ENCODE peak calls at places on chromosomes 2 and 18, in six cellular contexts. G is body of pancreas, H is transverse colon, Q is Panc1, W is colonic mucosa, K is fibroblast of pulmonary artery. O is an unnamed sample.

GRCh38 chr18:56807883-56808282 is 156.7 kb downstream of the WDR7 start:
- DNase-seq in W (no peak), G (no peak), K (no peak), Q (no peak), H (no peak), O (no peak)

GRCh38 chr2:193463016-193463415 is 1268.3 kb upstream of the TMEFF2 start:
- DNase-seq in W (no peak), Q (no peak), G (no peak), H (no peak), K (no peak), O (no peak)

GRCh38 chr2:230018153-230018552 is 50.6 kb downstream of the SLC16A14 start:
- DNase-seq in G (no peak), H (no peak), W (no peak), K (peak), Q (peak), O (no peak)

GRCh38 chr2:149329470-149330126 is 789 bp upstream of the LYPD6 start:
- DNase-seq in Q (no peak), K (peak), G (peak), W (peak), H (peak), O (peak)

GRCh38 chr2:126752876-126753275 is 96.9 kb downstream of the GYPC start:
- DNase-seq in G (no peak), W (peak), K (no peak), H (no peak), Q (no peak), O (no peak)

GRCh38 chr2:194822097-194822496 is 834.9 kb upstream of the SLC39A10 start:
- DNase-seq in H (no peak), W (no peak), K (no peak), G (no peak), Q (no peak), O (no peak)

GRCh38 chr18:13530879-13531387 is 195.4 kb downstream of the FAM210A start:
- DNase-seq in Q (peak), G (peak), W (peak), H (peak), K (peak), O (peak)

GRCh38 chr18:51275712-51276473 is 78.4 kb upstream of the MEX3C start:
- DNase-seq in Q (no peak), H (peak), G (no peak), W (no peak), K (peak), O (no peak)

GRCh38 chr2:162063899-162064298 is 10.1 kb downstream of the DPP4 start:
- DNase-seq in W (no peak), Q (no peak), H (no peak), G (no peak), K (no peak), O (no peak)

GRCh38 chr2:216465580-216466197 is 33.0 kb upstream of the RPL37A start:
- DNase-seq in G (no peak), Q (no peak), W (no peak), K (no peak), H (no peak), O (no peak)

GRCh38 chr2:232400244-232401015 is 6.2 kb upstream of the ALPG start:
- DNase-seq in Q (no peak), W (no peak), G (no peak), K (no peak), H (no peak), O (no peak)

GRCh38 chr2:60416221-60417008 is 137.0 kb downstream of the BCL11A start:
- DNase-seq in H (peak), Q (no peak), G (peak), K (peak), W (peak), O (no peak)

GRCh38 chr18:32438173-32438572 is 32.5 kb downstream of the GAREM1 start:
- DNase-seq in K (no peak), H (no peak), Q (no peak), W (no peak), G (no peak), O (no peak)

GRCh38 chr2:153811516-153811915 is 60.2 kb upstream of the GALNT13 start:
- DNase-seq in W (no peak), G (no peak), H (no peak), Q (no peak), K (no peak), O (no peak)

GRCh38 chr2:201233192-201234166 is 26.9 kb upstream of the CASP8 start:
- DNase-seq in K (peak), G (peak), Q (peak), H (peak), W (peak), O (no peak)

GRCh38 chr2:37877457-37878315 is 47.4 kb upstream of the RMDN2 start:
- DNase-seq in H (no peak), W (peak), K (peak), G (no peak), Q (peak), O (no peak)

GRCh38 chr18:35117372-35117771 is 76.2 kb downstream of the MAPRE2 start:
- DNase-seq in Q (no peak), G (no peak), W (no peak), K (no peak), H (no peak), O (no peak)

GRCh38 chr2:178306351-178307073 is 112.2 kb downstream of the OSBPL6 start:
- DNase-seq in K (peak), W (peak), Q (peak), G (peak), H (peak), O (no peak)

GRCh38 chr2:20675701-20676352 is 8.9 kb downstream of the GDF7 start:
- DNase-seq in K (no peak), Q (no peak), W (peak), G (no peak), H (peak), O (peak)

GRCh38 chr2:170266358-170266757 is 88.4 kb downstream of the MYO3B start:
- DNase-seq in K (no peak), Q (no peak), H (no peak), G (no peak), W (no peak), O (no peak)

GRCh38 chr2:232979871-232980461 is 33.1 kb downstream of the NGEF start:
- DNase-seq in W (peak), G (no peak), K (peak), Q (peak), H (peak), O (peak)

GRCh38 chr2:10301946-10302478 is 692 bp upstream of the HPCAL1 start:
- DNase-seq in G (no peak), W (peak), H (peak), Q (no peak), K (no peak), O (no peak)

GRCh38 chr2:148487439-148487838 is 157.1 kb upstream of the EPC2 start:
- DNase-seq in H (no peak), Q (no peak), K (no peak), G (no peak), W (no peak), O (no peak)

GRCh38 chr2:126038901-126039300 is 617.1 kb upstream of the GYPC start:
- DNase-seq in K (no peak), Q (no peak), G (no peak), W (no peak), H (no peak), O (no peak)

GRCh38 chr2:9057939-9058761 is 54.7 kb upstream of the MBOAT2 start:
- DNase-seq in G (no peak), K (peak), H (no peak), W (no peak), Q (no peak), O (no peak)

GRCh38 chr2:231605607-231606091 is 13.0 kb downstream of the TEX44 start:
- DNase-seq in K (no peak), G (peak), H (peak), W (peak), Q (no peak), O (no peak)

GRCh38 chr2:43897492-43897891 is 58.7 kb downstream of the ABCG8 start:
- DNase-seq in Q (no peak), K (no peak), H (no peak), W (no peak), G (no peak), O (no peak)

GRCh38 chr2:118052474-118052873 is 35.8 kb upstream of the INSIG2 start:
- DNase-seq in H (no peak), W (no peak), K (no peak), G (no peak), Q (no peak), O (no peak)

DNA sequence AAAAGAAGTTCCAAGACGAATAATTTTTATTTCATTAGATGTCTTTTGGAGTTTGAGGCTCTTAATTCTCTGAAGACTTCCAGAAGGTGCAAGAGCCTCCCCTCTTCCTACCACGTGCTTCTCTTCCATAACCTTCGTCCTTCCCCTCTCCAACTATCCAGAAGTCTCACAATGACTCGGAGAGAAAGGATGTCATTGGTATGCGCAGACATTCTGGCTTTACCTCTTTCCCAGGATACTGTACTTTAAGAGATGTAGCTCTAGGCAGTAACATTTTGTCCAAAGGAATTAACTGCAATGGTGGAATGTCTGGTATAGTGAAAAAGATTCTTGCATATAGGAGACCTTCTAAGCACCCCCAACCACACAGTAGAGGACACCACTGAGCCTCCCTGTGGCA is 249.0 kb upstream of the OSR1 start:
- DNase-seq in Q (no peak), H (no peak), G (no peak), K (peak), W (no peak), O (no peak)
- H3K4me3 ChIP-seq in Q (no peak), H (no peak), G (no peak), K (no peak), W (no peak), O (no peak)

DNA sequence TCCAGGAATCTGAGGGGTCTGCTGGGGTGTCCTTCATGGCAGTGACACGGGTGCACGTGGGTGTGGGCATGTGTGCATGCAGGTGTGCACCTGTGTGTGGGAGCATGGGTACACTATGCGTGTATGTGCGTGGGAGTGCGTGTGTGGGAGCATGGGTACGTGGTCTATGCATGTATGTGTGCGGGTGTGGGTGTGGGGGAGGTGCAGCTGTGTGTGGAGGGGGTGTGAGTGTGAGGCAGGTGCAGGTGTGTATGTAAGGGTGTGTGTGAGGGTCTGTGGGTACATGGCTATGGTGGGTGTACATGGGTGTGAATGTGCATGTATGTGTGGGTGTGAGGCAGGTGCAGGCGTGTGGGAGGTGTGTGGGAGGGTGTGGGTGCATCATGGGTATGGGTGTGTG is 36.3 kb downstream of the EIPR1 start:
- DNase-seq in Q (no peak), G (no peak), K (no peak), W (no peak), H (no peak), O (no peak)
- TF ChIP-seq CTCF in Q (no peak), G (no peak), K (no peak), W (no peak), H (no peak), O (no peak)

GRCh38 chr2:84647267-84647666 is 131.0 kb downstream of the DNAH6 start:
- DNase-seq in K (no peak), W (no peak), G (no peak), Q (no peak), H (no peak), O (no peak)
- H3K4me3 ChIP-seq in K (no peak), W (no peak), G (no peak), Q (no peak), H (no peak), O (no peak)

GRCh38 chr2:64793701-64794100 is 140.0 kb upstream of the SERTAD2 start:
- DNase-seq in H (no peak), Q (no peak), G (no peak), W (no peak), K (no peak), O (peak)

GRCh38 chr2:64789466-64790320 is 136.0 kb upstream of the SERTAD2 start:
- DNase-seq in Q (no peak), W (no peak), K (no peak), G (no peak), H (no peak), O (no peak)

GRCh38 chr2:64794426-64794995 is 140.8 kb upstream of the SERTAD2 start:
- DNase-seq in G (no peak), W (no peak), K (no peak), H (no peak), Q (no peak), O (no peak)

GRCh38 chr2:64792995-64793639 is 139.4 kb upstream of the SERTAD2 start:
- DNase-seq in H (no peak), K (peak), Q (no peak), W (no peak), G (no peak), O (peak)

GRCh38 chr2:64792310-64792709 is 138.6 kb upstream of the SERTAD2 start:
- DNase-seq in K (no peak), W (no peak), Q (no peak), H (no peak), G (no peak), O (peak)
- TF ChIP-seq CTCF in K (no peak), W (no peak), Q (peak), H (no peak), G (no peak), O (peak)

DNA sequence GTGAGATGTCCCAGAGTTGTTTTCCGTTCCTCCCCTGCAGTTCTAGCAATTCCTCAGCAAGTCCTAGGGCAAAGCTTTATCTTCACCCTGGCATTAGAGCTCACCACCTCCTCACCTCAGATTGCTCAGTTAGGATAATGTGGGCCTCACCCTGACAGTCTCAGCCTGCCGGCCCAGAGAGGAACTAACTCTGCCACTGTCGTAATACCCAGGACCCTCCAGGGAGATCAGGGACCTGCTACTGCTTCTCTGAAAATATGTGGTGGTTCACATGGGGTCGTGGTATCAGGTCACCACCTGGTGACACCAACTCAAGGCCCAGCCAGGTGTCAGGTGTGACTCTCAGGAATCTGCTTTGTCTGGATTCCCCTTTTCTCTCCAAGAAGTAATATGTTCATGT is 120.7 kb downstream of the FEZ2 start:
- DNase-seq in H (no peak), Q (no peak), G (no peak), K (no peak), W (no peak), O (no peak)
- H3K4me3 ChIP-seq in H (no peak), Q (no peak), G (no peak), K (no peak), W (no peak), O (no peak)

DNA sequence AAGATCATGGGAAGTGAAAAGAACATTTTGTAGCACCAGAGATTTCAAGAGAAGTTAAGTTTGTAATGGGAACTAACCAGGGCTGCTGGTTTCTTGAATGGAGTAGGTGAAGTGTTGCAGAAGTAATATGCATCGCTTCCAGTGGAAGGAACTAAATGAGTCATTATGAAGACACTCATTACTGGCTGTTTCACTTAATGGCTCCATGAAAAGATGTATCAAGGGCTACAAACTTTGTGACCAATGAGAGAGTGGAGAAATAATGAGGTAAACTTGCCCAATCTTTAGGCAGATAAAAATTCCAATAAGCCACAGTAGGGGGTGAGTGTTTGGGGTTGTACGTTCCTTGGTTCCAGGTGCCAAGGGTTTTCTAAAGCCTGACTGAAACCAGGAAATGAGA is 380.3 kb upstream of the POU3F3 start:
- DNase-seq in G (no peak), K (no peak), H (no peak), W (no peak), Q (no peak), O (no peak)
- TF ChIP-seq CTCF in G (no peak), K (no peak), H (no peak), W (no peak), Q (no peak), O (no peak)

GRCh38 chr2:26847663-26848335 is at the start of gene DPYSL5:
- DNase-seq in W (no peak), H (no peak), K (no peak), G (no peak), Q (no peak), O (peak)
- H3K4me3 ChIP-seq in W (peak), H (peak), K (no peak), G (no peak), Q (peak), O (no peak)